ENCODE peak calls at places on chromosomes 2 and 18, in nine cellular contexts. J, S, A, K, H, P, M, Z and C are unnamed samples. For H3K9me3, the result is how much of the 10 kb centered on the place peaks cover.

GRCh38 chr2:219157396-219157795 is 3.2 kb downstream of the NHEJ1 start:
- DNase-seq in M (no peak), P (no peak), H (no peak), A (no peak), K (no peak), S (no peak), Z (no peak), J (no peak), C (no peak)

GRCh38 chr2:227125506-227125905 is 38.5 kb downstream of the COL4A4 start:
- DNase-seq in M (no peak), H (peak), A (no peak), P (no peak), J (no peak), K (peak), S (no peak), Z (no peak), C (no peak)

GRCh38 chr2:110644357-110644756 is 33.5 kb downstream of the BUB1 start:
- DNase-seq in P (no peak), Z (no peak), J (no peak), K (no peak), S (no peak), A (no peak), H (no peak), M (no peak), C (no peak)

GRCh38 chr2:27316655-27317412 is 6.1 kb downstream of the MPV17 start:
- DNase-seq in S (no peak), J (no peak), A (no peak), H (no peak), P (no peak), K (no peak), Z (no peak), M (no peak), C (no peak)

GRCh38 chr2:230586328-230586982 is 126.2 kb upstream of the CAB39 start:
- DNase-seq in K (no peak), P (no peak), H (no peak), J (no peak), S (no peak), A (no peak), Z (no peak), M (no peak), C (no peak)

GRCh38 chr2:240225660-240226475 is 85.4 kb upstream of the OTOS start:
- DNase-seq in M (no peak), K (no peak), P (no peak), H (no peak), S (peak), A (no peak), J (no peak), Z (no peak), C (no peak)

GRCh38 chr2:195575879-195576391 is 81.1 kb upstream of the SLC39A10 start:
- DNase-seq in J (no peak), A (no peak), M (peak), Z (no peak), S (no peak), K (peak), P (no peak), H (no peak), C (no peak)

GRCh38 chr2:98867539-98868309 is 68.3 kb downstream of the CRACDL start:
- DNase-seq in J (no peak), M (no peak), P (no peak), Z (no peak), A (no peak), H (no peak), S (no peak), K (peak), C (no peak)

GRCh38 chr18:79796531-79797390 is 977 bp upstream of the KCNG2 start:
- DNase-seq in A (no peak), P (no peak), K (no peak), Z (no peak), H (no peak), J (peak), M (no peak), S (peak), C (no peak)

GRCh38 chr18:49645836-49646235 is 84.0 kb downstream of the LIPG start:
- DNase-seq in Z (no peak), P (no peak), M (no peak), A (peak), J (no peak), H (no peak), S (no peak), K (no peak), C (no peak)

GRCh38 chr2:202782930-202783558 is 88.5 kb downstream of the ICA1L start:
- DNase-seq in K (no peak), M (no peak), P (no peak), H (no peak), J (no peak), Z (no peak), S (no peak), A (no peak), C (no peak)

GRCh38 chr2:231672617-231673347 is 35.5 kb upstream of the PTMA start:
- DNase-seq in S (no peak), M (peak), A (peak), J (peak), K (peak), Z (no peak), P (peak), H (peak), C (no peak)

GRCh38 chr2:16717477-16717876 is 51.8 kb upstream of the CYRIA start:
- DNase-seq in J (peak), Z (no peak), P (no peak), M (no peak), K (no peak), A (no peak), S (no peak), H (no peak), C (no peak)

GRCh38 chr2:126898636-126899035 is at the start of gene TEX51:
- DNase-seq in H (no peak), A (no peak), Z (no peak), M (no peak), P (no peak), S (no peak), K (no peak), J (peak), C (no peak)

GRCh38 chr2:209663149-209663548 is 108.5 kb upstream of the UNC80 start:
- DNase-seq in Z (no peak), M (no peak), K (no peak), H (peak), A (no peak), P (no peak), J (no peak), S (no peak), C (no peak)

GRCh38 chr2:191756753-191757152 is 78.8 kb downstream of the NABP1 start:
- DNase-seq in H (no peak), A (no peak), S (no peak), J (no peak), P (no peak), K (no peak), Z (no peak), M (no peak), C (no peak)

GRCh38 chr18:79647307-79647706 is 32.3 kb upstream of the CTDP1 start:
- DNase-seq in K (no peak), S (no peak), Z (no peak), A (no peak), J (no peak), P (no peak), M (no peak), H (no peak), C (no peak)

GRCh38 chr18:73766915-73767314 is 380.7 kb downstream of the FBXO15 start:
- DNase-seq in Z (no peak), A (no peak), S (no peak), M (no peak), K (no peak), P (no peak), J (no peak), H (no peak), C (no peak)

GRCh38 chr2:101986386-101986785 is 5.4 kb upstream of the IL1R2 start:
- DNase-seq in P (no peak), A (no peak), M (no peak), Z (no peak), J (no peak), H (no peak), K (no peak), S (no peak), C (no peak)

GRCh38 chr18:45617284-45617683 is 2.0 kb downstream of the SLC14A2 start:
- DNase-seq in J (peak), K (peak), H (no peak), A (peak), S (no peak), Z (peak), P (no peak), M (no peak), C (no peak)

GRCh38 chr2:149394864-149395263 is 64.5 kb downstream of the LYPD6 start:
- DNase-seq in A (no peak), J (no peak), M (no peak), S (no peak), P (no peak), K (no peak), H (no peak), Z (no peak), C (no peak)

GRCh38 chr2:1400943-1401735 is 12.1 kb upstream of the TPO start:
- DNase-seq in P (no peak), K (no peak), Z (no peak), M (peak), H (no peak), S (no peak), A (no peak), J (no peak), C (no peak)

GRCh38 chr18:9810216-9810804 is 75.5 kb upstream of the TXNDC2 start:
- DNase-seq in M (no peak), H (no peak), S (no peak), Z (no peak), J (no peak), P (no peak), A (no peak), K (no peak), C (no peak)

GRCh38 chr2:137886432-137886831 is 77.8 kb upstream of the HNMT start:
- DNase-seq in M (peak), H (peak), Z (no peak), S (no peak), P (no peak), J (no peak), A (no peak), K (peak), C (no peak)

GRCh38 chr2:172168917-172169346 is 66.2 kb upstream of the DLX2 start:
- DNase-seq in J (no peak), S (no peak), A (no peak), K (no peak), H (no peak), M (no peak), P (no peak), Z (no peak), C (no peak)

GRCh38 chr2:10382313-10383061 is 65.6 kb downstream of the ODC1 start:
- DNase-seq in Z (no peak), M (peak), H (no peak), K (no peak), A (peak), J (peak), P (peak), S (peak), C (peak)

GRCh38 chr2:43003702-43004101 is 211.3 kb upstream of the HAAO start:
- DNase-seq in H (no peak), M (no peak), J (no peak), P (no peak), S (no peak), Z (no peak), K (no peak), A (no peak), C (no peak)

GRCh38 chr2:181185948-181186347 is 205.5 kb downstream of the UBE2E3 start:
- DNase-seq in S (no peak), H (no peak), K (no peak), A (no peak), J (no peak), M (no peak), Z (no peak), P (no peak), C (no peak)

GRCh38 chr2:209519271-209519670 is 95.4 kb downstream of the MAP2 start:
- DNase-seq in A (no peak), H (no peak), Z (no peak), S (no peak), M (no peak), J (no peak), K (no peak), P (no peak), C (no peak)

GRCh38 chr2:143681006-143681405 is 551.8 kb downstream of the ARHGAP15 start:
- DNase-seq in K (no peak), P (no peak), M (no peak), H (no peak), S (no peak), A (no peak), Z (no peak), J (no peak), C (no peak)

GRCh38 chr2:162565666-162566065 is 221.7 kb downstream of the GCA start:
- DNase-seq in Z (no peak), P (no peak), J (no peak), M (no peak), S (no peak), K (no peak), A (no peak), H (no peak), C (no peak)
- H3K9me3 ChIP-seq in Z (under half), P (under half), J (under half), M (under half), S (under half), K (under half), A (under half), H (under half), C (under half)

GRCh38 chr2:2775018-2775417 is 443.9 kb upstream of the MYT1L start:
- DNase-seq in P (no peak), S (no peak), A (no peak), M (no peak), K (no peak), Z (no peak), J (no peak), H (no peak), C (no peak)

GRCh38 chr2:2771721-2772411 is 440.8 kb upstream of the MYT1L start:
- DNase-seq in J (peak), M (no peak), S (peak), Z (no peak), P (no peak), H (no peak), K (no peak), A (no peak), C (no peak)

GRCh38 chr2:2777213-2777612 is 446.1 kb upstream of the MYT1L start:
- DNase-seq in P (no peak), M (no peak), Z (no peak), A (no peak), J (no peak), S (no peak), K (no peak), H (no peak), C (no peak)

GRCh38 chr2:2769481-2770431 is 438.7 kb upstream of the MYT1L start:
- DNase-seq in M (no peak), Z (no peak), K (peak), A (no peak), J (peak), H (peak), P (no peak), S (peak), C (no peak)

GRCh38 chr2:2773692-2774091 is 442.6 kb upstream of the MYT1L start:
- DNase-seq in M (no peak), J (no peak), S (peak), A (no peak), Z (no peak), K (no peak), H (no peak), P (no peak), C (no peak)
- H3K9me3 ChIP-seq in M (under half), J (under half), S (under half), A (under half), Z (under half), K (under half), H (under half), P (under half), C (under half)

GRCh38 chr18:72325307-72325706 is 218.8 kb downstream of the CBLN2 start:
- DNase-seq in J (no peak), Z (no peak), P (no peak), S (no peak), H (no peak), M (no peak), K (no peak), A (no peak), C (no peak)
- H3K9me3 ChIP-seq in J (under half), Z (under half), P (under half), S (under half), H (under half), M (half or more), K (under half), A (under half), C (under half)

GRCh38 chr2:46147626-46148368 is 149.4 kb upstream of the EPAS1 start:
- DNase-seq in Z (no peak), H (no peak), K (no peak), M (no peak), J (no peak), A (no peak), P (no peak), S (no peak), C (no peak)

GRCh38 chr2:46145017-46145416 is 152.2 kb upstream of the EPAS1 start:
- DNase-seq in P (no peak), S (no peak), A (no peak), H (no peak), J (no peak), Z (no peak), K (no peak), M (no peak), C (no peak)

GRCh38 chr2:46145840-46146239 is 151.4 kb upstream of the EPAS1 start:
- DNase-seq in J (no peak), M (no peak), K (no peak), S (no peak), P (no peak), H (no peak), A (no peak), Z (no peak), C (no peak)

GRCh38 chr2:46148369-46148736 is 148.9 kb upstream of the EPAS1 start:
- DNase-seq in K (no peak), H (no peak), Z (no peak), P (no peak), J (no peak), A (no peak), M (no peak), S (no peak), C (no peak)

DNA sequence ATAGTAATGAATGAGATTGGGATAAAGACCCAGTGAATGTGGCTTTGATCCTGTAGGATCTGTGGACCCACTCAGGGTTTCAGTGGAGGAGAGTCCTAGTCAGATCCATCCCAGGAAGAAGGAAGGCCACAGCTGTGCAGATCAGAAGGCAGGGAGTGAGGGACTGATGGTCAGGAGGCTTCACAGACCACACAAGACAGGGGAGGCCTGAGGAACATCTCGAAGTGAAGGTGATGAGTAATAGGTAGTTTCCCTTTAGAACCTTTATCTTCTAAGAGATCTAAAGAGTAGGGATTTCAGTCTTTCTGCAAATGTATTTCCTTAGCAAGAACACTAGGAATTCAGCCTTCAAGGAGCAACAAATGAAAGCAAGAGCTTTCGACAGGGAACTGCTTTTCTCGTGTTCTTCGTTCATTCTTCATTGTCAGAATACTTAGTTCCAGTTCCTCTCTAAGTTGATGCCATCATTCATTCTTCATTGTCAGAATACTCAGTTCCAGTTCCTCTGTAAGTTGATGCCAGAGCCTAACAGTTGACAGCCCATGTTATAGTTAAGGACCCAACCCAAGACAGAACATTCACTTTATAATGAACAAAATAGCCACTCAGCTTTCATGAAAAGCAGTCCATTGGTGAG is 150.2 kb upstream of the EPAS1 start:
- DNase-seq in S (no peak), K (no peak), H (no peak), P (peak), Z (no peak), M (peak), J (no peak), A (no peak), C (no peak)
- H3K9me3 ChIP-seq in S (under half), K (under half), H (under half), P (under half), Z (under half), M (under half), J (under half), A (under half), C (under half)

GRCh38 chr18:78632111-78632541 is 347.5 kb upstream of the SALL3 start:
- DNase-seq in S (no peak), J (no peak), H (no peak), Z (no peak), K (peak), P (no peak), M (peak), A (no peak), C (no peak)
- H3K9me3 ChIP-seq in S (under half), J (under half), H (under half), Z (under half), K (under half), P (under half), M (under half), A (under half), C (under half)

GRCh38 chr2:14480120-14480519 is 152.4 kb upstream of the LRATD1 start:
- DNase-seq in Z (no peak), H (no peak), A (no peak), P (no peak), J (no peak), K (no peak), M (no peak), S (no peak), C (no peak)
- H3K9me3 ChIP-seq in Z (under half), H (under half), A (under half), P (under half), J (under half), K (under half), M (under half), S (under half), C (under half)

GRCh38 chr2:67585400-67585799 is 188.3 kb downstream of the ETAA1 start:
- DNase-seq in Z (no peak), H (no peak), P (no peak), S (no peak), K (no peak), A (no peak), J (no peak), M (peak), C (no peak)
- H3K9me3 ChIP-seq in Z (under half), H (under half), P (under half), S (under half), K (half or more), A (under half), J (under half), M (under half), C (under half)

DNA sequence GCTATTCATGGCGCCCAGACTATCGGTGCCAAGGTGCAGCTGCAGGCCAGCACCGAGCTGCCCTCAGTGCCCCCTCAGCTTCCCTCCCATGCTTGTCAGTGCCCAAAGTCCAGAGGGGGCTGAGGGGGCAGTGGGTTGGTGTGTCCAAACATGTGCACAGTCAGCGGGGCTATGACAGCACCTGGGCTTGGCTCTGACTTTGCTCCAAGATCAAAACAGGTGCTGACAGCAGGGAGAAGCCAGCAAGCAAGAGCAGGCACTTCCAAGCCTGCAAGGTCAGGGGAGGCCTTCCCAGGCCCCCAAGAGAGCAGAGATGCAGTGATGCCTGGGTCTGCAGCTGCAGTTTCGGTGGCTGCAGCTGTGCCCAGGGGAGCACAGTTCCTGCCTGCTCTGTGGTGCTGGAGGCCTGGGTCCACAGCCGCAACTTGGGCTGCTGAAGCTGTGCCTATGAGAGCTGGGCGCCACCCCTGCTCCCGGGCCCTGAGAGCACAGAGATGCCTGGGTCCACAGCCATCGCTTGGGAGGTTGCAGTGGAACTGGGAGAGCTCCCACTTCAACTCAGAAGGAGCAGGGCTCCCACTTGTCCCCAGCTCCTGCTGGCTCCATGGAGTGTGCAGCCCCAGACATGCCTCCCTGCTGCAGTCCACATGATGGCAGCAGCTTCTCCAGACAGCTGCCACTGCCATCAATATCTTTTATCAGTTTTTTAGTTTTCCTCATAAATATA is 775.3 kb upstream of the POU3F3 start:
- DNase-seq in P (no peak), Z (no peak), A (no peak), H (no peak), K (peak), J (no peak), S (no peak), M (no peak), C (no peak)
- H3K9me3 ChIP-seq in P (under half), Z (under half), A (under half), H (under half), K (under half), J (under half), S (under half), M (under half), C (under half)

DNA sequence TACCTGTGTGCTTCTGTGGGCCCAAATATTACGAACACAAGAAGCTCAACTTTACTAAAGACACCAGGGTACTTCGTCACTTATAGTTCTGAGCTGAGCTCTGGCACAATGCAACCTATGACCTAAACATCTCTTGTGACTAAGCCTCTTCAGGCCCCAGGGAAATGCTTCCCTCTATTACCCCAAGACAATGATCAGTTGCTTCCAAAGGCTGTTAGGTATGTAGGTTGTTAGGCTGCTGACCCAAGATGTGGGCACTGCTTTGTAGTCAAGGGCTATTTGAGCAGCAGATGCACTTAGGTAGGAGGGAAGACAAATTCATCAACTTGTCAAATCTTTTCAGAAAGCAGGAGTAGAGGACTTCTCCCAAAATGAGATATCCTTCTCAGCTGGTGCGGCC is 640.1 kb downstream of the EPHA4 start:
- DNase-seq in H (no peak), A (no peak), J (no peak), K (no peak), Z (no peak), M (no peak), P (no peak), S (no peak), C (no peak)
- H3K9me3 ChIP-seq in H (under half), A (under half), J (under half), K (under half), Z (under half), M (under half), P (under half), S (under half), C (under half)

GRCh38 chr2:108403494-108403893 is 25.7 kb downstream of the SULT1C4 start:
- DNase-seq in Z (no peak), M (no peak), P (no peak), H (no peak), S (no peak), A (no peak), J (no peak), K (peak), C (no peak)
- H3K9me3 ChIP-seq in Z (under half), M (under half), P (under half), H (under half), S (under half), A (under half), J (under half), K (under half), C (under half)